ENCODE peak calls at places on chromosomes 13 and 19, in six cellular contexts. One of them, this sample, is unnamed.

GRCh38 chr19:7668842-7669241 is at the start of gene RETN:
- DNase-seq in RWPE2: no peak
- DNase-seq in GM23248: no peak
- DNase-seq in renal cortical epithelial cell: no peak
- DNase-seq in A172: no peak
- DNase-seq in HS-5: no peak
- DNase-seq in this sample: no peak

GRCh38 chr19:42352216-42352892 is 26.9 kb downstream of the MEGF8 start:
- DNase-seq in HS-5: no peak
- DNase-seq in A172: no peak
- DNase-seq in renal cortical epithelial cell: peak
- DNase-seq in RWPE2: no peak
- DNase-seq in GM23248: peak
- DNase-seq in this sample: no peak

GRCh38 chr13:97328222-97328790 is 105.7 kb upstream of the RAP2A start:
- DNase-seq in HS-5: peak
- DNase-seq in GM23248: peak
- DNase-seq in renal cortical epithelial cell: peak
- DNase-seq in RWPE2: no peak
- DNase-seq in A172: peak
- DNase-seq in this sample: peak

GRCh38 chr13:80033286-80033685 is 307.6 kb downstream of the SPRY2 start:
- DNase-seq in renal cortical epithelial cell: peak
- DNase-seq in HS-5: no peak
- DNase-seq in RWPE2: no peak
- DNase-seq in A172: peak
- DNase-seq in GM23248: no peak
- DNase-seq in this sample: no peak

GRCh38 chr13:98778749-98779148 is 26.3 kb upstream of the SLC15A1 start:
- DNase-seq in A172: peak
- DNase-seq in GM23248: no peak
- DNase-seq in HS-5: no peak
- DNase-seq in renal cortical epithelial cell: peak
- DNase-seq in RWPE2: no peak
- DNase-seq in this sample: no peak

GRCh38 chr13:48040059-48040458 is 2.5 kb downstream of the NUDT15 start:
- DNase-seq in RWPE2: no peak
- DNase-seq in renal cortical epithelial cell: no peak
- DNase-seq in GM23248: no peak
- DNase-seq in A172: no peak
- DNase-seq in HS-5: no peak
- DNase-seq in this sample: no peak

GRCh38 chr13:108769213-108770070 is 140.0 kb downstream of the MYO16 start:
- DNase-seq in HS-5: no peak
- DNase-seq in renal cortical epithelial cell: peak
- DNase-seq in RWPE2: no peak
- DNase-seq in GM23248: no peak
- DNase-seq in A172: no peak
- DNase-seq in this sample: no peak

GRCh38 chr19:7845390-7846179 is 15.6 kb downstream of the EVI5L start:
- DNase-seq in RWPE2: peak
- DNase-seq in renal cortical epithelial cell: no peak
- DNase-seq in GM23248: no peak
- DNase-seq in HS-5: no peak
- DNase-seq in A172: no peak
- DNase-seq in this sample: no peak

GRCh38 chr19:40594657-40595077 is 6.5 kb upstream of the LTBP4 start:
- DNase-seq in HS-5: no peak
- DNase-seq in RWPE2: no peak
- DNase-seq in renal cortical epithelial cell: peak
- DNase-seq in GM23248: peak
- DNase-seq in A172: peak
- DNase-seq in this sample: no peak

GRCh38 chr19:2244122-2244411 is 5.1 kb upstream of the AMH start:
- DNase-seq in renal cortical epithelial cell: no peak
- DNase-seq in GM23248: no peak
- DNase-seq in A172: no peak
- DNase-seq in RWPE2: no peak
- DNase-seq in HS-5: no peak
- DNase-seq in this sample: no peak

GRCh38 chr19:17721821-17722220 is 2.5 kb downstream of the MAP1S start:
- DNase-seq in RWPE2: no peak
- DNase-seq in HS-5: no peak
- DNase-seq in GM23248: peak
- DNase-seq in A172: peak
- DNase-seq in renal cortical epithelial cell: no peak
- DNase-seq in this sample: no peak

GRCh38 chr13:97953376-97953970 is at the start of gene IPO5:
- DNase-seq in renal cortical epithelial cell: peak
- DNase-seq in A172: no peak
- DNase-seq in GM23248: peak
- DNase-seq in RWPE2: no peak
- DNase-seq in HS-5: no peak
- DNase-seq in this sample: no peak

GRCh38 chr13:28527629-28528028 is 32.7 kb upstream of the FLT1 start:
- DNase-seq in HS-5: no peak
- DNase-seq in A172: no peak
- DNase-seq in renal cortical epithelial cell: no peak
- DNase-seq in RWPE2: no peak
- DNase-seq in GM23248: no peak
- DNase-seq in this sample: no peak

GRCh38 chr19:18474366-18474887 is 36.5 kb upstream of the ISYNA1 start:
- DNase-seq in HS-5: no peak
- DNase-seq in GM23248: no peak
- DNase-seq in renal cortical epithelial cell: no peak
- DNase-seq in RWPE2: no peak
- DNase-seq in A172: no peak
- DNase-seq in this sample: no peak

GRCh38 chr13:27489456-27489855 is 39.1 kb upstream of the MTIF3 start:
- DNase-seq in RWPE2: no peak
- DNase-seq in HS-5: no peak
- DNase-seq in GM23248: no peak
- DNase-seq in renal cortical epithelial cell: no peak
- DNase-seq in A172: no peak
- DNase-seq in this sample: no peak

GRCh38 chr19:11814707-11815050 is 606 bp downstream of the ZNF440 start:
- DNase-seq in RWPE2: no peak
- DNase-seq in renal cortical epithelial cell: peak
- DNase-seq in A172: no peak
- DNase-seq in GM23248: peak
- DNase-seq in HS-5: no peak
- DNase-seq in this sample: no peak

GRCh38 chr13:41694902-41695301 is 237.6 kb downstream of the RGCC start:
- DNase-seq in A172: peak
- DNase-seq in GM23248: peak
- DNase-seq in RWPE2: peak
- DNase-seq in HS-5: peak
- DNase-seq in renal cortical epithelial cell: peak
- DNase-seq in this sample: peak

GRCh38 chr13:39968646-39969475 is 313.4 kb downstream of the COG6 start:
- DNase-seq in GM23248: no peak
- DNase-seq in HS-5: no peak
- DNase-seq in RWPE2: no peak
- DNase-seq in A172: no peak
- DNase-seq in renal cortical epithelial cell: no peak
- DNase-seq in this sample: no peak

GRCh38 chr13:101454767-101455166 is 2.3 kb downstream of the ITGBL1 start:
- DNase-seq in renal cortical epithelial cell: peak
- DNase-seq in HS-5: no peak
- DNase-seq in A172: peak
- DNase-seq in GM23248: peak
- DNase-seq in RWPE2: no peak
- DNase-seq in this sample: no peak

GRCh38 chr19:36819130-36819630 is 19.0 kb downstream of the ZNF790 start:
- DNase-seq in HS-5: no peak
- DNase-seq in RWPE2: no peak
- DNase-seq in A172: no peak
- DNase-seq in renal cortical epithelial cell: peak
- DNase-seq in GM23248: peak
- DNase-seq in this sample: no peak